ENCODE peak calls at places on chromosomes 13 and 19, in seven cellular contexts. I, C, V, M, A, X and Z are unnamed samples.
A peak's percentile ranks its signal among the peaks of the same experiment; 100 is the strongest.

GRCh38 chr13:42048625-42049453 is at the start of gene DGKH:
- DNase-seq in I (peak; percentile 85), C (peak; percentile 87), V (peak; percentile 77), M (peak; percentile 59), A (peak; percentile 85), X (peak; percentile 86), Z (peak; percentile 75)

GRCh38 chr19:14112051-14112808 is 5.3 kb downstream of the PRKACA start:
- DNase-seq in I (no peak), C (no peak), V (no peak), M (no peak), A (no peak), X (no peak), Z (no peak)

GRCh38 chr13:26968431-26969335 is 202.9 kb downstream of the USP12 start:
- DNase-seq in I (peak; percentile 76), C (no peak), V (no peak), M (no peak), A (peak; percentile 90), X (no peak), Z (no peak)

GRCh38 chr19:14000691-14001365 is 5.3 kb downstream of the RFX1 start:
- DNase-seq in I (no peak), C (no peak), V (no peak), M (no peak), A (no peak), X (peak; percentile 39), Z (no peak)

GRCh38 chr19:39843919-39844793 is 2.0 kb downstream of the FBL start:
- DNase-seq in I (no peak), C (no peak), V (peak; percentile 73), M (peak; percentile 50), A (peak; percentile 39), X (no peak), Z (peak; percentile 45)

GRCh38 chr19:48669903-48670668 is 2.7 kb downstream of the NTN5 start:
- DNase-seq in I (no peak), C (no peak), V (no peak), M (no peak), A (no peak), X (no peak), Z (no peak)

GRCh38 chr19:34274827-34275625 is 20.7 kb downstream of the GARRE1 start:
- DNase-seq in I (no peak), C (no peak), V (peak; percentile 94), M (no peak), A (no peak), X (no peak), Z (no peak)

GRCh38 chr13:112941349-112941748 is 27.7 kb upstream of the MCF2L start:
- DNase-seq in I (peak; percentile 22), C (no peak), V (no peak), M (no peak), A (no peak), X (no peak), Z (no peak)

GRCh38 chr19:33293255-33294057 is 8.9 kb downstream of the CEBPA start:
- DNase-seq in I (no peak), C (peak; percentile 32), V (peak; percentile 64), M (peak; percentile 89), A (no peak), X (peak; percentile 68), Z (no peak)

GRCh38 chr19:51166846-51167490 is 24.9 kb downstream of the SIGLEC7 start:
- DNase-seq in I (no peak), C (no peak), V (no peak), M (no peak), A (no peak), X (no peak), Z (no peak)

GRCh38 chr13:49502954-49503353 is 7.2 kb downstream of the PHF11 start:
- DNase-seq in I (no peak), C (peak; percentile 27), V (peak; percentile 80), M (no peak), A (no peak), X (no peak), Z (no peak)

GRCh38 chr13:67977081-67977480 is 746.9 kb upstream of the PCDH9 start:
- DNase-seq in I (no peak), C (no peak), V (no peak), M (no peak), A (no peak), X (no peak), Z (no peak)

GRCh38 chr19:8506402-8506957 is 4.0 kb upstream of the PRAM1 start:
- DNase-seq in I (no peak), C (no peak), V (no peak), M (no peak), A (peak; percentile 72), X (no peak), Z (no peak)

GRCh38 chr19:58355215-58355796 is 2.0 kb upstream of the A1BG start:
- DNase-seq in I (no peak), C (no peak), V (no peak), M (no peak), A (no peak), X (no peak), Z (no peak)

GRCh38 chr13:107202371-107203023 is 634.6 kb upstream of the ARGLU1 start:
- DNase-seq in I (peak; percentile 36), C (no peak), V (peak; percentile 97), M (peak; percentile 60), A (no peak), X (no peak), Z (peak; percentile 16)

GRCh38 chr13:34623331-34623730 is 318.7 kb upstream of the NBEA start:
- DNase-seq in I (no peak), C (no peak), V (no peak), M (no peak), A (no peak), X (no peak), Z (no peak)

GRCh38 chr19:57747472-57747807 is 825 bp downstream of the ZNF776 start:
- DNase-seq in I (no peak), C (no peak), V (no peak), M (no peak), A (no peak), X (no peak), Z (no peak)

GRCh38 chr13:65264066-65264465 is 1966.1 kb downstream of the PCDH9 start:
- DNase-seq in I (no peak), C (no peak), V (no peak), M (peak; percentile 55), A (no peak), X (no peak), Z (no peak)

GRCh38 chr19:29952646-29953045 is 10.6 kb downstream of the URI1 start:
- DNase-seq in I (no peak), C (no peak), V (no peak), M (no peak), A (no peak), X (no peak), Z (no peak)

GRCh38 chr19:40136818-40137217 is 46.1 kb upstream of the ZNF780A start:
- DNase-seq in I (no peak), C (no peak), V (no peak), M (no peak), A (no peak), X (no peak), Z (no peak)

GRCh38 chr13:40351537-40352384 is 314.7 kb downstream of the FOXO1 start:
- DNase-seq in I (no peak), C (no peak), V (no peak), M (no peak), A (no peak), X (no peak), Z (no peak)

GRCh38 chr19:12789098-12789903 is 2.0 kb upstream of the JUNB start:
- DNase-seq in I (no peak), C (no peak), V (peak; percentile 42), M (no peak), A (peak; percentile 47), X (no peak), Z (no peak)

GRCh38 chr13:80265348-80265747 is 75.6 kb downstream of the SPRY2 start:
- DNase-seq in I (no peak), C (no peak), V (no peak), M (no peak), A (no peak), X (no peak), Z (no peak)

GRCh38 chr13:42478531-42479156 is 95.3 kb upstream of the TNFSF11 start:
- DNase-seq in I (no peak), C (no peak), V (peak; percentile 63), M (peak; percentile 44), A (no peak), X (no peak), Z (no peak)

GRCh38 chr19:21092107-21092506 is 10.1 kb downstream of the ZNF714 start:
- DNase-seq in I (no peak), C (no peak), V (peak; percentile 54), M (no peak), A (no peak), X (no peak), Z (no peak)

GRCh38 chr13:26048745-26049144 is 3.1 kb downstream of the SHISA2 start:
- DNase-seq in I (no peak), C (no peak), V (no peak), M (no peak), A (no peak), X (no peak), Z (no peak)

GRCh38 chr19:8054169-8054568 is 1.6 kb downstream of the CCL25 start:
- DNase-seq in I (no peak), C (no peak), V (no peak), M (no peak), A (no peak), X (no peak), Z (no peak)

GRCh38 chr13:20349564-20350379 is 117.7 kb upstream of the GJB6 start:
- DNase-seq in I (no peak), C (no peak), V (no peak), M (no peak), A (no peak), X (peak; percentile 78), Z (no peak)

DNA sequence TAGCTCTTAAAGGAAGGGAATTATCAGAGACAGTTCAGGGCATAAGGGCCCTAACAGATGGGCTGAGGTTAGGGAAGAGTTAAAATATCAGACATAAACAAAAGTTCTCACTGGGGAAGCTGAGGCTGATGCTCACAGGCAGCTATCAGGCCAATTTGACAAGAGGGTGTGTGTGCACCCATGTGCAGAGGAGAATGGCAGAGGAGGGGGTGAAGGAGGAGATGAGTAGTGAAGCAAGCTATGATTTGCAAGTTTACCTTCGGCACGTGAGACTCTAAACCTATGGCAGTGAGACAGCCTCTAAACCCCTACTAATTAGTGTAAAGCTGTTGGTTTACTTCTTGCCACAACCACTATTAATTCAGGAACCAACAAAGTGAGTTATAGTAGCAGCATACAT is 99.5 kb upstream of the HTR2A start:
- DNase-seq in I (no peak), C (no peak), V (no peak), M (no peak), A (no peak), X (no peak), Z (no peak)
- TF ChIP-seq CTCF in I (no peak), C (no peak), V (no peak), M (no peak), A (no peak), X (no peak), Z (no peak)

GRCh38 chr13:87680298-87680697 is 9.1 kb downstream of the SLITRK5 start:
- DNase-seq in I (no peak), C (no peak), V (no peak), M (peak; percentile 59), A (peak; percentile 20), X (no peak), Z (peak; percentile 2)
- TF ChIP-seq CTCF in I (no peak), C (no peak), V (no peak), M (peak; percentile 12), A (peak; percentile 50), X (no peak), Z (no peak)

GRCh38 chr19:54728167-54728566 is 3.9 kb downstream of the KIR3DL3 start:
- DNase-seq in I (no peak), C (no peak), V (no peak), M (no peak), A (no peak), X (no peak), Z (no peak)
- TF ChIP-seq CTCF in I (no peak), C (no peak), V (no peak), M (no peak), A (no peak), X (no peak), Z (no peak)

GRCh38 chr13:75493156-75493555 is 11.2 kb upstream of the TBC1D4 start:
- DNase-seq in I (no peak), C (no peak), V (no peak), M (no peak), A (no peak), X (no peak), Z (no peak)
- TF ChIP-seq CTCF in I (no peak), C (no peak), V (no peak), M (no peak), A (no peak), X (no peak), Z (no peak)